ENCODE peak calls at places on chromosomes 16 and 17, in eight cellular contexts. N is naive thymus-derived CD4-positive, alpha-beta T cell; D is A549; T is HCT116; S is colonic mucosa; P is CD4-positive, alpha-beta memory T cell; W is fibroblast of lung; M is ovary. X is an unnamed sample.

GRCh38 chr16:52906271-52906670 is 146.4 kb downstream of the CHD9NB start:
- DNase-seq in D (no peak), P (no peak), W (no peak), T (no peak), M (no peak), N (no peak), S (no peak), X (no peak)

GRCh38 chr17:29407856-29408255 is 17.7 kb downstream of the TAOK1 start:
- DNase-seq in M (no peak), D (no peak), W (peak; percentile 13), S (no peak), N (no peak), T (no peak), P (no peak), X (no peak)

GRCh38 chr17:69592692-69593350 is 178.3 kb downstream of the MAP2K6 start:
- DNase-seq in M (no peak), N (no peak), S (no peak), W (peak; percentile 71), D (no peak), P (no peak), T (no peak), X (no peak)

GRCh38 chr17:47267354-47267828 is 13.8 kb downstream of the ITGB3 start:
- DNase-seq in S (no peak), P (no peak), W (peak; percentile 98), T (no peak), N (no peak), M (no peak), D (no peak), X (no peak)

GRCh38 chr17:60601443-60602384 is 1.7 kb downstream of the PPM1D start:
- DNase-seq in T (peak; percentile 60), D (peak; percentile 54), M (no peak), W (peak; percentile 68), N (peak; percentile 40), S (peak; percentile 81), P (peak; percentile 43), X (peak; percentile 71)

GRCh38 chr17:2223617-2223927 is 80.0 kb downstream of the SMG6 start:
- DNase-seq in D (no peak), M (no peak), T (no peak), N (no peak), P (no peak), S (no peak), W (no peak), X (no peak)

GRCh38 chr17:6313835-6314234 is 121.1 kb downstream of the AIPL1 start:
- DNase-seq in S (no peak), M (no peak), P (no peak), N (no peak), T (no peak), W (no peak), D (no peak), X (no peak)

GRCh38 chr17:35708951-35709350 is 22.5 kb upstream of the RASL10B start:
- DNase-seq in S (no peak), D (no peak), N (no peak), W (no peak), P (no peak), T (no peak), M (no peak), X (no peak)

GRCh38 chr16:20307791-20308190 is 19.5 kb downstream of the GP2 start:
- DNase-seq in W (no peak), M (no peak), N (no peak), D (no peak), P (no peak), S (no peak), T (no peak), X (no peak)

GRCh38 chr17:38344127-38344745 is 480 bp upstream of the GPR179 start:
- DNase-seq in S (no peak), W (no peak), N (no peak), M (peak; percentile 12), D (no peak), P (no peak), T (no peak), X (no peak)

GRCh38 chr16:82059983-82060421 is 24.9 kb downstream of the HSD17B2 start:
- DNase-seq in M (no peak), T (no peak), W (no peak), D (no peak), P (no peak), N (no peak), S (no peak), X (peak; percentile 66)

GRCh38 chr16:12318661-12319463 is 342.3 kb downstream of the SNX29 start:
- DNase-seq in W (peak; percentile 31), M (no peak), D (no peak), P (no peak), S (no peak), N (no peak), T (no peak), X (no peak)

GRCh38 chr16:3979518-3979917 is 99.0 kb upstream of the CREBBP start:
- DNase-seq in P (no peak), M (no peak), T (no peak), N (no peak), D (no peak), S (no peak), W (no peak), X (no peak)

GRCh38 chr16:30934827-30935557 is 11.6 kb downstream of the FBXL19 start:
- DNase-seq in T (no peak), N (no peak), M (no peak), P (no peak), W (peak; percentile 35), S (peak; percentile 52), D (peak; percentile 45), X (peak; percentile 59)

GRCh38 chr17:79650861-79651260 is 40.0 kb upstream of the RBFOX3 start:
- DNase-seq in P (no peak), T (no peak), D (no peak), M (no peak), S (peak; percentile 12), W (no peak), N (no peak), X (peak; percentile 17)

GRCh38 chr16:3004319-3004718 is 8.4 kb upstream of the CLDN9 start:
- DNase-seq in P (no peak), T (no peak), M (no peak), S (no peak), D (no peak), N (peak; percentile 41), W (no peak), X (peak; percentile 49)

GRCh38 chr17:47945080-47945479 is 3.7 kb downstream of the PNPO start:
- DNase-seq in W (peak; percentile 58), M (no peak), T (no peak), P (no peak), N (no peak), D (no peak), S (no peak), X (no peak)

GRCh38 chr17:47618416-47618815 is 31.3 kb upstream of the KPNB1 start:
- DNase-seq in N (no peak), W (no peak), M (no peak), T (peak; percentile 23), S (no peak), P (no peak), D (peak; percentile 28), X (no peak)

GRCh38 chr16:61890346-61890745 is 145.9 kb downstream of the CDH8 start:
- DNase-seq in W (no peak), P (no peak), T (no peak), M (no peak), N (no peak), S (no peak), D (no peak), X (no peak)

GRCh38 chr17:56809106-56809819 is 24.5 kb downstream of the C17orf67 start:
- DNase-seq in S (no peak), D (no peak), M (no peak), T (no peak), P (no peak), N (no peak), W (no peak), X (no peak)

GRCh38 chr16:35180970-35181369 is 1721.6 kb downstream of the TP53TG3F start:
- DNase-seq in S (no peak), P (no peak), N (no peak), W (no peak), M (no peak), D (no peak), T (no peak), X (no peak)
- H3K9me3 ChIP-seq in S (no peaks in the 10 kb centered on the region), P (no peaks in the 10 kb centered on the region), N (no peaks in the 10 kb centered on the region), W (no peaks in the 10 kb centered on the region), M (no peaks in the 10 kb centered on the region), D (no peaks in the 10 kb centered on the region), T (peaks cover 19% of the 10 kb centered on the region), X (no peaks in the 10 kb centered on the region)

GRCh38 chr17:22267019-22267418 is 574.7 kb downstream of the KCNJ18 start:
- DNase-seq in T (no peak), D (no peak), N (no peak), S (no peak), W (no peak), P (no peak), M (no peak), X (no peak)
- H3K9me3 ChIP-seq in T (peaks cover 28% of the 10 kb centered on the region), D (no peaks in the 10 kb centered on the region), N (no peaks in the 10 kb centered on the region), S (no peaks in the 10 kb centered on the region), W (no peaks in the 10 kb centered on the region), P (no peaks in the 10 kb centered on the region), M (no peaks in the 10 kb centered on the region), X (no peaks in the 10 kb centered on the region)

GRCh38 chr16:78773316-78773715 is 673.9 kb downstream of the WWOX start:
- DNase-seq in N (no peak), D (no peak), T (no peak), W (no peak), S (no peak), P (no peak), M (no peak), X (no peak)
- H3K9me3 ChIP-seq in N (no peaks in the 10 kb centered on the region), D (no peaks in the 10 kb centered on the region), T (peaks cover 7% of the 10 kb centered on the region), W (no peaks in the 10 kb centered on the region), S (no peaks in the 10 kb centered on the region), P (no peaks in the 10 kb centered on the region), M (no peaks in the 10 kb centered on the region), X (no peaks in the 10 kb centered on the region)

GRCh38 chr17:81925860-81926450 is 1.6 kb downstream of the MAFG start:
- DNase-seq in D (no peak), S (no peak), W (no peak), N (no peak), M (no peak), T (no peak), P (no peak), X (no peak)
- H3K9me3 ChIP-seq in D (no peaks in the 10 kb centered on the region), S (no peaks in the 10 kb centered on the region), W (no peaks in the 10 kb centered on the region), N (no peaks in the 10 kb centered on the region), M (no peaks in the 10 kb centered on the region), T (no peaks in the 10 kb centered on the region), P (no peaks in the 10 kb centered on the region), X (no peaks in the 10 kb centered on the region)